ENCODE peak calls at places on chromosomes 5 and 9, in five cellular contexts. K is upper lobe of left lung; S is OCI-LY7; I is Peyer's patch; Q is CD4-positive, CD25-positive, alpha-beta regulatory T cell. J is an unnamed sample. For H3K36me3, the result is how much of the 10 kb centered on the place peaks cover.

GRCh38 chr5:143896981-143897380 is 85.0 kb downstream of the HMHB1 start:
- DNase-seq in K (no peak), S (no peak), I (no peak), Q (no peak), J (no peak)

GRCh38 chr9:120733190-120733589 is 18.9 kb upstream of the MEGF9 start:
- DNase-seq in K (peak), S (no peak), I (no peak), Q (no peak), J (no peak)

GRCh38 chr9:109252291-109252690 is 68.6 kb downstream of the EPB41L4B start:
- DNase-seq in K (no peak), S (no peak), I (no peak), Q (no peak), J (no peak)

GRCh38 chr5:178467261-178468195 is 122.7 kb downstream of the COL23A1 start:
- DNase-seq in K (peak), S (no peak), I (no peak), Q (no peak), J (no peak)

GRCh38 chr9:35566417-35566816 is 38.6 kb upstream of the TESK1 start:
- DNase-seq in K (no peak), S (no peak), I (no peak), Q (no peak), J (no peak)

GRCh38 chr5:56538580-56538979 is 276.8 kb upstream of the MAP3K1 start:
- DNase-seq in K (no peak), S (no peak), I (no peak), Q (no peak), J (no peak)

GRCh38 chr5:73596705-73597328 is 29.2 kb upstream of the ARHGEF28 start:
- DNase-seq in K (no peak), S (peak), I (no peak), Q (no peak), J (peak)

GRCh38 chr5:61827445-61827975 is 478.5 kb upstream of the KIF2A start:
- DNase-seq in K (no peak), S (no peak), I (no peak), Q (no peak), J (no peak)

GRCh38 chr9:130284690-130285089 is 19.1 kb downstream of the HMCN2 start:
- DNase-seq in K (no peak), S (no peak), I (no peak), Q (no peak), J (no peak)

GRCh38 chr9:109171926-109172325 is 4.9 kb upstream of the FRRS1L start:
- DNase-seq in K (no peak), S (no peak), I (no peak), Q (no peak), J (no peak)

GRCh38 chr5:65811004-65811403 is 89.0 kb downstream of the NLN start:
- DNase-seq in K (no peak), S (no peak), I (no peak), Q (no peak), J (no peak)

GRCh38 chr5:45695011-45695667 is 1.0 kb downstream of the HCN1 start:
- DNase-seq in K (no peak), S (no peak), I (no peak), Q (no peak), J (peak)

GRCh38 chr5:98110270-98110669 is 663.2 kb upstream of the RGMB start:
- DNase-seq in K (no peak), S (no peak), I (no peak), Q (no peak), J (no peak)

GRCh38 chr9:114475412-114476136 is 29.7 kb downstream of the WHRN start:
- DNase-seq in K (no peak), S (no peak), I (no peak), Q (no peak), J (no peak)

GRCh38 chr5:14138608-14139540 is 4.3 kb upstream of the TRIO start:
- DNase-seq in K (no peak), S (no peak), I (no peak), Q (no peak), J (peak)

GRCh38 chr9:114366334-114367128 is 21.3 kb downstream of the AKNA start:
- DNase-seq in K (no peak), S (peak), I (no peak), Q (no peak), J (no peak)

GRCh38 chr5:158484968-158485367 is 614.7 kb downstream of the EBF1 start:
- DNase-seq in K (no peak), S (no peak), I (no peak), Q (no peak), J (no peak)

GRCh38 chr5:61159070-61159469 is 3.2 kb downstream of the SMIM15 start:
- DNase-seq in K (no peak), S (no peak), I (no peak), Q (no peak), J (no peak)

GRCh38 chr5:138461343-138462125 is 3.7 kb upstream of the EGR1 start:
- DNase-seq in K (peak), S (no peak), I (no peak), Q (no peak), J (no peak)

GRCh38 chr5:158373623-158374375 is 514.9 kb upstream of the CLINT1 start:
- DNase-seq in K (no peak), S (no peak), I (no peak), Q (no peak), J (no peak)

GRCh38 chr9:115333671-115334070 is 215.7 kb upstream of the TNC start:
- DNase-seq in K (no peak), S (no peak), I (no peak), Q (no peak), J (no peak)

GRCh38 chr9:127898433-127899199 is 787 bp downstream of the ST6GALNAC6 start:
- DNase-seq in K (no peak), S (peak), I (no peak), Q (no peak), J (no peak)

GRCh38 chr5:72785796-72786195 is 30.7 kb upstream of the TNPO1 start:
- DNase-seq in K (no peak), S (no peak), I (no peak), Q (no peak), J (no peak)

GRCh38 chr9:114696814-114697544 is 15.0 kb upstream of the TEX48 start:
- DNase-seq in K (no peak), S (no peak), I (no peak), Q (peak), J (no peak)

GRCh38 chr9:128987800-128988199 is 40.3 kb downstream of the NUP188 start:
- DNase-seq in K (no peak), S (no peak), I (no peak), Q (no peak), J (no peak)

GRCh38 chr9:128998462-128998861 is 29.7 kb downstream of the SH3GLB2 start:
- DNase-seq in K (no peak), S (no peak), I (no peak), Q (no peak), J (no peak)

GRCh38 chr9:128995791-128996190 is 32.3 kb downstream of the SH3GLB2 start:
- DNase-seq in K (no peak), S (no peak), I (no peak), Q (no peak), J (no peak)

GRCh38 chr9:128992995-128993394 is 35.1 kb downstream of the SH3GLB2 start:
- DNase-seq in K (no peak), S (peak), I (no peak), Q (no peak), J (peak)
- H3K36me3 ChIP-seq in K (half or more), S (half or more), I (half or more), Q (half or more), J (half or more)

GRCh38 chr5:93576015-93576414 is 5.0 kb downstream of the NR2F1-AS1 start:
- DNase-seq in K (no peak), S (no peak), I (no peak), Q (no peak), J (no peak)

GRCh38 chr5:93574041-93574938 is 6.7 kb downstream of the NR2F1-AS1 start:
- DNase-seq in K (no peak), S (no peak), I (no peak), Q (no peak), J (no peak)

GRCh38 chr5:93575466-93575865 is 5.6 kb downstream of the NR2F1-AS1 start:
- DNase-seq in K (no peak), S (no peak), I (no peak), Q (no peak), J (no peak)

GRCh38 chr5:93573627-93573974 is 7.4 kb downstream of the NR2F1-AS1 start:
- DNase-seq in K (no peak), S (no peak), I (no peak), Q (no peak), J (peak)

GRCh38 chr5:93574939-93575241 is 6.1 kb downstream of the NR2F1-AS1 start:
- DNase-seq in K (no peak), S (no peak), I (no peak), Q (no peak), J (no peak)
- H3K4me3 ChIP-seq in K (no peak), S (no peak), I (no peak), Q (no peak), J (no peak)

DNA sequence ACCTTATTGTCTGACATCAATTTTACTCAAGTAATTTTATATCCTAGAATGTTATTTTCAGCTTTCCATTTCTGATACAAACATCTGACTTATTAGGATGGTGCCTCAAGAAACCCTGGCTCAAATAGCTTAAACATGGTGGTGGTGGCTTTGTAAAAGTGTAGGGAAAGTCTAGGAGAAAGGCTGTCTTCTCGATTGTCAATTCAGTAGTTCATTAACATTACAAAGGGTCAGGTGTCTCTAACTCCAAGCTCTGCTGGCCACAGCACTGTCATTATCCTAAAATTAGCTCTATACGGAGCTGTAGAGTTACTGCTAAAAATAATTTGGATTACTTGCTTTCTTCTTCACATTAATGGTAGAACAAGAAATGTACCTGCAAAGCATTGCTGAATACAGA is 1360.1 kb upstream of the CDH6 start:
- DNase-seq in K (no peak), S (no peak), I (no peak), Q (no peak), J (no peak)
- H3K27ac ChIP-seq in K (no peak), S (no peak), I (no peak), Q (no peak), J (no peak)

DNA sequence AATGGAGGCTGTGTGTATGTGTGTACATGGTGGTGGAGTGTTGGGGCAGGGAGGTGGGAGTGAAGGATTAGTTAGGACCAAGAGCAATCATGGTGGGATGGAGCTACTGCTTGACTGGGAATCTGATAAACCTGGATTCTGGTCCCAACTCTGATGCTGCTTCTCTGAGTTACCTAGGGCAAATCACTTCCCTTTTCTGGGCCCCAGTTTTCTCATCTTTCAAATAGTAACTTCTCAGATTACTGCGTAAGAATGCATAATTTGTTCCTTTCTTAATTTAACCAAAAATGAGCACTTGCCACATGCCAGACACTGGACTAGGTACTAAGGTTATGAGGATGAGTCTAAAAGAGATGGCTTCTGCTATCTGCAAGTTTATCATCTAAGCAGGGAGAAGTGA is 20.8 kb upstream of the ANXA6 start:
- DNase-seq in K (peak), S (no peak), I (no peak), Q (no peak), J (no peak)
- H3K36me3 ChIP-seq in K (under half), S (half or more), I (under half), Q (half or more), J (under half)

GRCh38 chr5:59038169-59039002 is 455.5 kb downstream of the RAB3C start:
- DNase-seq in K (no peak), S (no peak), I (no peak), Q (no peak), J (peak)
- H3K4me3 ChIP-seq in K (peak), S (no peak), I (peak), Q (peak), J (peak)

DNA sequence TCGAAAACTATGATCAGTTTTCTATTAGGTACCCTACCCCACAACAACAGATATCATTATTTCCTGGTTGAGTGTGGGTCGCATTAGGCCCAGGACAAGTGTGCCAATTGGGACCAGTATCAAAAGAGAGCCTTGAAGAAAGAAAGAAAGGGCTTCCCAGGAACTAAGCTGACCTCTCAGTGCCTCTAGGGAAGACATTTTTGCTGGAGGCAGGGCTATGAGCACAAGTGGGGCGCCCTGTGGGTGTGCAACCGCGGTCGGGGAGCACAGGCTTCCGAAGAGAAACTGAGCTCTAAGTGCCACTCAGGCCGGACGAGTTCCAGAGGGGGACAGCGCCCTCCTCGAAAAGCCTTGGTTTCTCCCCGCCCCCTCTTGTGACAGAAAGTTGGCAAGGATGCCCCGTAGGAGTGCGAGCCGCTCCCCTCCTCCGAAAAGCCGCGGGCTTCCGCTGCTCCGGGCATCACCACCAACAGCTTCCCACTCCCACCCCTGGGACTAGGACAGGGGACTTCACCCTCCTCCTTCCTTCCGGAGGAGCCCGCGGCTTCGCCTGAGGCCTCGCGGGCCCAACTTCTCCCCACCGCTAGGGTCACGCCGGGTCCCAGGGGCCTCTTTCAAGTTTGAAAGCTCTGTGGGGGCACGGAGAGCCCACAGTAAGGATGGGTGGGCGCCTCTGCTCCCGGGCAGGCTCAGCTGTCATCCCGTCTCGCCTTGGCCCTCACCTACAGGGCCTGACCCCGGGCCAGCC is 2.0 kb downstream of the NR2F1-AS1 start:
- DNase-seq in K (no peak), S (no peak), I (no peak), Q (no peak), J (no peak)
- H3K27ac ChIP-seq in K (peak), S (no peak), I (peak), Q (no peak), J (no peak)

GRCh38 chr9:134734270-134734669 is 92.7 kb downstream of the COL5A1 start:
- DNase-seq in K (no peak), S (no peak), I (no peak), Q (no peak), J (peak)

GRCh38 chr9:134731497-134732391 is 90.1 kb downstream of the COL5A1 start:
- DNase-seq in K (no peak), S (no peak), I (no peak), Q (no peak), J (no peak)

GRCh38 chr9:134730761-134731496 is 89.3 kb downstream of the COL5A1 start:
- DNase-seq in K (no peak), S (no peak), I (no peak), Q (no peak), J (no peak)

GRCh38 chr9:134733480-134734232 is 92.1 kb downstream of the COL5A1 start:
- DNase-seq in K (no peak), S (no peak), I (no peak), Q (no peak), J (no peak)

DNA sequence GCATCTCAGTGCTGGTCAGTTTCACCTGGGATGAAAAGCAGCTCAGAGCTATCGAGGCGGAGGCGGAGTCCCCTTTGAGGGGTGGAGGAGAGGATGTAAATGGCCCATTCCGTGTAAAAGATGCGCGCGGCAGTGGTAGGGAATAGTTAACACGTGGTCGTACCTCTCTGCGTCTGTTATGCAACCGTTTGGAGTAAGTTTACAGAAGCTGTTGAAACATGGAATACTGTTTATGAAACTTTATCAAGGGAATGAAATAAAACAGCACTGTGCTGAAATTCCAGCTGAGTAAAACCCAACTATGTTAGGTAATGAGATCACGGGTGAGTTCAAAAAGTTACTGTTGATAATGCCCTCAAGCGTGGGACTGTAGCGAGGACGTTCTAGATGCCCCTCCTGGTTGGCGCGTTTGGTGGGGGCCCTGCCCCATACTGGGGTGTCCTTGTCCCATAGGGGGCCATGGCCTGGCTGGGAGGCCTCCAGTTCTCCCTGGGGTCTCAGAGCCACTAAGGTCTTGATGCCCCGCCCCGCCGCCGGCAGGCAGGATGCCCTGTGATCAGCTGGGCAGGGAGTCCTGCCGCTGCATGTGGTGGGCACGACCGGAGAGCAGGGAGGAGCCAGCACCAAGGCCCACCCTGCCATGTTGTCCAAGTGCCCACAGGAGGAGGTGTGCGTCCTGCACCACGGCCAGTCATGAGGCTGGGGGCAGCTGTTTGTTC is 90.9 kb downstream of the COL5A1 start:
- DNase-seq in K (no peak), S (no peak), I (no peak), Q (no peak), J (no peak)
- H3K36me3 ChIP-seq in K (under half), S (under half), I (under half), Q (under half), J (under half)

DNA sequence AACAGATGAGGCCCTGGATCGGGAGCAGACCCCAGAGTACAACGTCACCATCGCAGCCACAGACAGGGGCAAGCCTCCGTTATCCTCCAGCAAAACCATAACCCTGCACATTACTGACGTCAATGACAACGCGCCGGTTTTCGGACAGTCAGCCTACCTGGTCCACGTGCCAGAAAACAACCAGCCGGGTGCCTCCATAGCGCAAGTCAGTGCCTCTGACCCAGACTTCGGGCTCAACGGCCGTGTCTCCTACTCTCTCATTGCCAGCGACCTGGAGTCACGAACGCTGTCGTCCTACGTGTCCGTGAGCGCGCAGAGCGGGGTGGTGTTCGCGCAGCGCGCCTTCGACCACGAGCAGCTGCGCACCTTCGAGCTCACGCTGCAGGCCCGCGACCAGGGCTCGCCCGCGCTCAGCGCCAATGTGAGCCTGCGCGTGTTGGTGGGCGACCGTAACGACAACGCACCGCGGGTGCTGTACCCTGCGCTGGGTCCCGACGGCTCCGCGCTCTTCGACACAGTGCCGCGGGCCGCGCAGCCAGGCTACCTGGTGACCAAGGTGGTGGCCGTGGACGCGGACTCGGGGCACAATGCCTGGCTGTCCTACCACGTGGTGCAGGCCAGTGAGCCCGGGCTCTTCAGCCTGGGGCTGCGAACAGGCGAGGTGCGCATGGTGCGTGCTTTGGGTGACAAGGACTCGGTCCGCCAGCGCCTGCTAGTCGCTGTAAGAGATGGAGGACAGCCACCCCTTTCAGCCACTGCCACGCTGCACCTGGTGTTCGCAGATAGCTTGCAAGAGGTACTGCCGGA is 1.6 kb upstream of the PCDHGA11 start:
- DNase-seq in K (no peak), S (no peak), I (no peak), Q (no peak), J (no peak)
- H3K4me3 ChIP-seq in K (no peak), S (no peak), I (no peak), Q (no peak), J (no peak)